ENCODE peak calls at places on chromosomes 16 and 17, in four cellular contexts. R is progenitor cell of endocrine pancreas; F is central memory CD4-positive, alpha-beta T cell; D is CD4-positive, alpha-beta memory T cell. P is an unnamed sample.

GRCh38 chr16:87700406-87701065 is 65.2 kb downstream of the KLHDC4 start:
- DNase-seq in R (no peak), F (no peak), D (no peak), P (no peak)

GRCh38 chr16:66651474-66651765 is 45.1 kb downstream of the CMTM4 start:
- DNase-seq in R (no peak), F (no peak), D (no peak), P (no peak)

GRCh38 chr16:55949518-55949917 is 74.3 kb upstream of the CES5A start:
- DNase-seq in R (no peak), F (no peak), D (no peak), P (no peak)

GRCh38 chr16:50303605-50304466 is 37.5 kb downstream of the ADCY7 start:
- DNase-seq in R (no peak), F (no peak), D (no peak), P (no peak)

GRCh38 chr16:25311039-25311438 is 53.4 kb upstream of the ZKSCAN2 start:
- DNase-seq in R (no peak), F (no peak), D (no peak), P (no peak)

GRCh38 chr17:64536913-64537312 is 30.1 kb downstream of the CEP95 start:
- DNase-seq in R (no peak), F (no peak), D (no peak), P (no peak)

GRCh38 chr17:77449908-77450741 is 309.4 kb downstream of the SEC14L1 start:
- DNase-seq in R (no peak), F (no peak), D (no peak), P (no peak)

GRCh38 chr16:75108792-75109731 is 7.5 kb downstream of the LDHD start:
- DNase-seq in R (no peak), F (peak), D (peak), P (no peak)

GRCh38 chr17:4953461-4953961 is 2.6 kb downstream of the ENO3 start:
- DNase-seq in R (no peak), F (no peak), D (no peak), P (no peak)

P was measured in GM19239.